ENCODE peak calls at places on chromosome 10, in four cellular contexts. W, E, F and Y are unnamed samples.

GRCh38 chr10:117188399-117188798 is 8.9 kb upstream of the KCNK18 start:
- DNase-seq in W (no peak), E (no peak), F (no peak), Y (no peak)

GRCh38 chr10:6486280-6486679 is 93.8 kb downstream of the PRKCQ start:
- DNase-seq in E (no peak), W (no peak), F (no peak), Y (no peak)

GRCh38 chr10:34351161-34351560 is 463.9 kb downstream of the PARD3 start:
- DNase-seq in E (no peak), W (no peak), F (no peak), Y (no peak)

GRCh38 chr10:110443239-110444008 is 54.3 kb upstream of the DUSP5 start:
- DNase-seq in W (no peak), F (no peak), E (no peak), Y (no peak)

GRCh38 chr10:84599254-84599653 is 270.9 kb downstream of the CCSER2 start:
- DNase-seq in F (no peak), E (no peak), W (no peak), Y (no peak)

GRCh38 chr10:117699436-117700075 is 157.0 kb downstream of the EMX2 start:
- DNase-seq in F (no peak), E (no peak), W (no peak), Y (no peak)

GRCh38 chr10:131784363-131785120 is 116.3 kb upstream of the PPP2R2D start:
- DNase-seq in F (peak), E (no peak), W (no peak), Y (no peak)

GRCh38 chr10:101718681-101719275 is 23.8 kb upstream of the FBXW4 start:
- DNase-seq in E (no peak), W (no peak), F (no peak), Y (no peak)

GRCh38 chr10:73094249-73094850 is 2.3 kb downstream of the P4HA1 start:
- DNase-seq in W (no peak), E (no peak), F (no peak), Y (no peak)

GRCh38 chr10:62924344-62924748 is 108.2 kb upstream of the EGR2 start:
- DNase-seq in W (no peak), F (peak), E (peak), Y (no peak)

GRCh38 chr10:11595395-11595692 is 16.1 kb downstream of the USP6NL start:
- DNase-seq in F (no peak), W (no peak), E (no peak), Y (no peak)

GRCh38 chr10:114635797-114636550 is 22.1 kb downstream of the ABLIM1 start:
- DNase-seq in W (no peak), E (no peak), F (no peak), Y (no peak)